ENCODE peak calls at places on chromosomes 11 and 22, in four cellular contexts. X is transverse colon, M is GM23338, L is suprapubic skin. H is an unnamed sample.

GRCh38 chr11:47004595-47005033 is 68.1 kb downstream of the CSTPP1 start:
- DNase-seq in M (no peak), L (peak), X (peak), H (peak)

GRCh38 chr22:22002526-22003055 is 20.0 kb upstream of the TOP3B start:
- DNase-seq in M (no peak), X (no peak), L (no peak), H (no peak)

GRCh38 chr22:33788927-33789326 is 131.3 kb downstream of the LARGE1 start:
- DNase-seq in X (no peak), M (no peak), L (no peak), H (no peak)

GRCh38 chr11:69653406-69653960 is 12.5 kb downstream of the CCND1 start:
- DNase-seq in X (no peak), L (no peak), M (no peak), H (no peak)

GRCh38 chr11:6321961-6322362 is 1.7 kb upstream of the CAVIN3 start:
- DNase-seq in X (no peak), M (peak), L (no peak), H (no peak)

GRCh38 chr11:61598886-61599868 is 18.3 kb upstream of the SYT7 start:
- DNase-seq in M (peak), X (no peak), L (no peak), H (no peak)

GRCh38 chr11:106644824-106645223 is 373.5 kb downstream of the GUCY1A2 start:
- DNase-seq in L (no peak), X (no peak), M (no peak), H (no peak)

GRCh38 chr11:18567081-18567480 is 21.5 kb downstream of the UEVLD start:
- DNase-seq in L (no peak), M (no peak), X (no peak), H (no peak)

GRCh38 chr11:1557904-1558831 is 13.9 kb downstream of the DUSP8 start:
- DNase-seq in M (no peak), X (peak), L (no peak), H (no peak)

GRCh38 chr22:33984741-33985287 is 64.5 kb upstream of the LARGE1 start:
- DNase-seq in X (no peak), L (no peak), M (no peak), H (peak)

GRCh38 chr11:116515666-116516184 is 257.1 kb downstream of the BUD13 start:
- DNase-seq in M (no peak), L (peak), X (no peak), H (no peak)

GRCh38 chr22:32618461-32619140 is 144.0 kb downstream of the FBXO7 start:
- DNase-seq in M (no peak), X (peak), L (no peak), H (no peak)

GRCh38 chr11:74696488-74696887 is 34.7 kb downstream of the CHRDL2 start:
- DNase-seq in M (no peak), X (no peak), L (no peak), H (no peak)

GRCh38 chr11:74697722-74698121 is 33.5 kb downstream of the CHRDL2 start:
- DNase-seq in M (no peak), L (no peak), X (no peak), H (no peak)

GRCh38 chr11:74695705-74696280 is 35.4 kb downstream of the CHRDL2 start:
- DNase-seq in L (no peak), X (no peak), M (peak), H (no peak)

GRCh38 chr11:74694536-74694935 is 36.7 kb downstream of the CHRDL2 start:
- DNase-seq in X (no peak), L (no peak), M (no peak), H (no peak)

DNA sequence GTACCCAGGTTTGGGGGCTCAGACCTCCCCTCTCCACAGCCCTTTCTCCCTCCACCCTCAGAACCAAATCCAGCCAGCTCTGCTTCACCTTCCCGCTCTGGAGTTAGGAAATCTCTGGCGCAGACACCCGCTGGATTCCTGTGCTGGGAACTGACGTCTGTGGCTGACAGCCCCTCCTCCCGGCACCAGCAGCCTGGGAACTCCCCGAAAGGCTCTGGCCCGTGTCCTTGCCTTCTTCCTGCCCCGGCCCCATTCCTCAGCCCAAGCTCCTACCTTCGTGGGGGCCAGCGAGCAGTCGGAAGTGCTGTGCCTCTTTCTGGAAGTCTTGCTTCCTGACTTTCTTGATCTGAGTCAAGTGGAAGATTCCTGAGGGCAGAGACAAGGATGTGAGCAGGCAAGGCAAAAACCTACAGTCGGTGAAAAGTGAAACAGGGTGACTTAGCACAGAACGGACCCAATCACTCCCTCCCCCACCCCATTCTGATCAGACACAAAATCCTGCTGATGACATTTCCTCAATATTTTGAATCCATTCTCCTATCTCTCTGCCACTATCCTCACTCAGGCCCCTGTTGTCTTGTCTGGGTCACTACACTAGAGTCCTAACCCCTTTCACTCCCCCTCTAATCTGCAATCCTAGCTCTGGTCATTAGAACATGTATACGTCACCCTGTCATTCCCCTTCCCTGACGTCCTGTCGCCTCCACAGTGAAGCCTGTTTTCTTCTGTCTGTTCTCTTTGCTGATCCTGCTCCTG is 34.1 kb downstream of the CHRDL2 start:
- DNase-seq in M (peak), L (peak), X (peak), H (peak)
- H3K27ac ChIP-seq in M (no peak), L (peak), X (peak), H (peak)

DNA sequence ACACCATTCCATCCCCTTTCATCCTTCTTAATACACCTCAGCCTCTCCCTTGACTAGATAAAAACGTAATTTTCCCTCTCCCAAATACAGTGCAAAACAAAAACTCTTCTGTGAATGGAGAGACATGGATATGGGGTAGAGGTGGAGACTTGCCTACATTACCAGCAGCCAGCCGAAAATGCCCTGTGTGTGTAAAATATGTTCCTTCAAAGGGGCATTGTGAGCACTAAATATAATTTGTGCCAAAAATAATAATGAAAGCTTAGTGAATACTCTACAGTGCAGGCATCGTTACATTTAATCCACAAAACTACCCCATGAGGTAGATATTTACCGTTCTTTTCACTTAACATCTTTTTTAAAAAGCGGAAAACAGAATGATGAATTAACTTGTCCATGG is 1.0 kb upstream of the TRIM44 start:
- DNase-seq in X (no peak), M (no peak), L (no peak), H (no peak)
- H3K4me3 ChIP-seq in X (peak), M (peak), L (peak), H (peak)

DNA sequence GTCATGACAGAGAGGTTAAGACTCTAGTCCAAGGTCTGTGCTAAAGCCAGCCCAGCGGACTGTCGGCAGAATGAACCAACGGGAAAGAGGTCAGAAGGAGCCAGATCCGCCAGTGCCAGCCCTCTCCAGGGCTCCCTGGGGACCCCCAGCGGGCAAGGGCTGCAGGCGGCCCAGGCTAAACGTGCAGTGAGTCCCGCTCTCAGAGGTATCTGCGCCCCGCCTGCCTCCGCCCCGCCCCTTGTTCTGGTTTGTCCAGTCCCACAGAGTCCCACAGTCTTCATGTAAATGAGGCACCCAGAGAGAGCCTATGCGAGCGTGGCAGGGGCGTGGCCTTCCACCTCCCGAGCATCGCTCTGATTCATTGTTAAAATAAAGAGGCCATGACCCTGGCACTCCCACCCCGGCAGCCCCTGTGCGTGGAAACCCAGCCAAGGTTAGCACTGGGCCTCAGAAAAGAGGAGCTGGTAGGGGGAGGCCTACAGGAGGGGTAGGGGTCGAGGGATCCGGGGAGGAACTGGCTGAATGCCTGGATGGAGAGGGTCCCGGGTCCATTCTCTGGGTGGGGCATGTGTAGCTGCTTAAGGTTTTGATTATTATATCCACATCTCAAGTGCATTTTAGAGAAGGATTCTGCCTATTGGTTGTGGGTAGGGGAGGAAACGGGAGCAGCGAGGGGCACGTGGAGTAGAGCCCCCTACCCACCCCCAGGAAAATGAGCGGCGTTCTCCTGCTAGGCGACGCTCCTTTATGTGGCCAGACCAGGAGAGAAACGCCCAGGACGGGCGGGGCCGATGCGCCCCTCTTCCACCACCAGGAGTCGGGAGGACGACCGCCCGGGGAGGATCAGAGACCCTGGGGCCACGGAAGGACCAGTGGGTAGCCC is at the start of gene TRIOBP:
- DNase-seq in M (peak), L (peak), X (peak), H (peak)
- TF ChIP-seq POLR2AphosphoS5 in M (peak), L (no peak), X (no peak), H (peak)

GRCh38 chr11:122691751-122692150 is 36.2 kb downstream of the UBASH3B start:
- DNase-seq in M (no peak), L (no peak), X (no peak), H (no peak)
- H3K27ac ChIP-seq in M (peak), L (no peak), X (peak), H (peak)

GRCh38 chr22:31492151-31492550 is 2.5 kb upstream of the EIF4ENIF1 start:
- DNase-seq in M (no peak), L (no peak), X (no peak), H (no peak)

GRCh38 chr22:31497148-31497938 is 1.0 kb downstream of the SFI1 start:
- DNase-seq in X (no peak), L (no peak), M (no peak), H (no peak)

GRCh38 chr22:31496735-31497146 is 405 bp downstream of the SFI1 start:
- DNase-seq in M (no peak), X (peak), L (no peak), H (no peak)

GRCh38 chr22:31496007-31496734 is at the start of gene SFI1:
- DNase-seq in M (peak), X (peak), L (peak), H (peak)

GRCh38 chr22:31495343-31495742 is 993 bp upstream of the SFI1 start:
- DNase-seq in M (no peak), L (no peak), X (no peak), H (no peak)
- H3K4me3 ChIP-seq in M (peak), L (peak), X (peak), H (peak)

GRCh38 chr22:41668971-41669911 is 19.4 kb downstream of the SNU13 start:
- DNase-seq in L (no peak), X (no peak), M (no peak), H (no peak)

GRCh38 chr22:41676134-41676533 is 12.5 kb downstream of the SNU13 start:
- DNase-seq in M (no peak), X (no peak), L (no peak), H (no peak)

GRCh38 chr22:41674941-41675340 is 13.7 kb downstream of the SNU13 start:
- DNase-seq in M (no peak), L (no peak), X (no peak), H (no peak)

DNA sequence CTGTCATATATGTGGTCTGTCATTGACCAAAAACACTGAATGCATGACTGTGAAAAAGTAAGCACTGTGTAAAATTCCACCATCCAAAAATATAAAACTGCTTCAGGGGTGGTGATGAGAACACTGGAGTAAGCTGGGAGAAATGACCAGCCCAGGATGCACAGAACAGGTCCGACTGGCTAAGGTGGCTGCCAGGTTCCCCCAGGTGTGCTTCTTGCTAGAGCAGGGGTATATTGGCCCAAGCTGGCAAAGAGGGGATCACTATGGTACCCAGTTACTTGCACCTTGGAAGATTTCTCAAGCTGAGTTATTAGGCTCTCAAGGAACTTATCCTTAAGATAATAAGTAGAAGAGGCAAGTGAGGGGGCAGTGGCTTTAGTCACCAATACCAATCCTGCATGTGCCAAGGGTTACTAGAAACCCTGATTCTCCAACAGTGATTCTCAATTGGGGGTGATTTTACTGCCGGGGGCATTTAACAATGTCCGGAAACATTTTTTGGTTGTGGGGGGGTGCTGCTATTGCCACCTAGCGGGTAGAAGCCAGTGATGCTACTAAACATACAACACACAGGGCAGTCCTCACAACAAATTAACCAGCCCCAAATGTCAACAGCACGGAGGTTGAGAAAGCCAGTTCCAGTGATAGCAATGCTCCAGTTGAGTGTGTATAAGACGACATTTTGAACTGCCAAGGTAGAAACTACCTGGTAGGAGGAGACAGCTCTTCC is 15.7 kb downstream of the SNU13 start:
- DNase-seq in M (peak), L (no peak), X (no peak), H (no peak)
- TF ChIP-seq POLR2AphosphoS5 in M (no peak), L (no peak), X (no peak), H (no peak)

DNA sequence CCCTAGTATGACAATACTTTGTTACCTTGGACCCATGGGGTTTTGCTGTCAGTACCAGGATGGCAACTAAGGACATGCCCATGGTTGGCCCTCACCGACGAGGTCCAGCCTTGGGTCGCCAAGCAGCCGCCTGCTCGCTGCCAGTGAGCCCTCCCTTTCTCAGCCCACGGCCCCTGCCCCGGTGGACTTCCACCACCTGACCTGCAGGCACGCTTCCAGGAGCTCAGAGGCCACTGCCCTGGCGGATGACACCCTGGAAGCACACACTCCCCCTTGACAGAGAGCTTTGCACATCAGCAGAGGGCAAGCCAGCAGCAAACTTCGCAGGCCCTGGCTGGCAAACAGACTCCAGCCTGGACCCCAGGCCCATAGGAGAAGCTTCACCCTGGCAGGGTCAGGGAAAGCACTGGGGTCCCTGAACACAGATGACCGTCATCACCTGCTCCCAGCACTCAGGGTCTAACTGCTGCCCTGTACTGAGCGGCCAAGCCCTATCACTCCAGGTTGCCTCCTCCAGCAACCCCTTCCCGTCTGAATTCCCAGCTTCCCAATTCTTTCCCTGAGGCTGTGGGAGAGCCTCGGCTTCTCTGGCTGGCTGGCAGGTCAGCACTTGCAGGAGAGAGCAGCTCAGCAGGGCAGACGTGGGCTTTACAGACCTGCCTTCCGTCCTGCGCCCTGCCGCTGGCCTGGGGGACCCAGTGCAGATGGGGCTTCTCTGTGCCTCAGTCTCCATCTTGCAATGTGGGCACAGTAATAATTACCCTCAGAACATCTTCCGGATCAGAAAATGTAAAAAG is 2.7 kb upstream of the PPARA start:
- DNase-seq in M (no peak), L (no peak), X (no peak), H (no peak)
- H3K27ac ChIP-seq in M (no peak), L (peak), X (peak), H (peak)

GRCh38 chr11:417652-418342 is 3.0 kb upstream of the SIGIRR start:
- DNase-seq in L (no peak), M (no peak), X (peak), H (no peak)
- H3K4me3 ChIP-seq in L (peak), M (peak), X (peak), H (peak)

GRCh38 chr11:21205205-21205604 is 535.8 kb downstream of the NELL1 start:
- DNase-seq in M (peak), L (no peak), X (no peak), H (no peak)
- TF ChIP-seq POLR2AphosphoS5 in M (no peak), L (no peak), X (no peak), H (no peak)